ENCODE peak calls at places on chromosomes 5 and 9, in seven cellular contexts. One of them, this sample, is unnamed.

GRCh38 chr5:151523335-151523734 is 67.8 kb downstream of the FAT2 start:
- DNase-seq in H54: peak
- DNase-seq in breast epithelium: no peak
- DNase-seq in uterus: no peak
- DNase-seq in tibial nerve: no peak
- DNase-seq in spleen: no peak
- DNase-seq in HCT116: peak
- DNase-seq in this sample: no peak

GRCh38 chr9:88952086-88952615 is 39.1 kb upstream of the S1PR3 start:
- DNase-seq in tibial nerve: no peak
- DNase-seq in HCT116: no peak
- DNase-seq in uterus: no peak
- DNase-seq in spleen: no peak
- DNase-seq in H54: no peak
- DNase-seq in breast epithelium: no peak
- DNase-seq in this sample: no peak

GRCh38 chr5:74009502-74009901 is 383.5 kb downstream of the ARHGEF28 start:
- DNase-seq in spleen: no peak
- DNase-seq in H54: no peak
- DNase-seq in tibial nerve: no peak
- DNase-seq in uterus: no peak
- DNase-seq in HCT116: no peak
- DNase-seq in breast epithelium: no peak
- DNase-seq in this sample: no peak

GRCh38 chr5:27571681-27572080 is 533.3 kb upstream of the CDH9 start:
- DNase-seq in uterus: no peak
- DNase-seq in spleen: no peak
- DNase-seq in HCT116: no peak
- DNase-seq in breast epithelium: no peak
- DNase-seq in tibial nerve: no peak
- DNase-seq in H54: no peak
- DNase-seq in this sample: no peak

GRCh38 chr5:93062548-93062947 is 518.5 kb downstream of the NR2F1-AS1 start:
- DNase-seq in uterus: no peak
- DNase-seq in tibial nerve: no peak
- DNase-seq in H54: no peak
- DNase-seq in HCT116: no peak
- DNase-seq in spleen: no peak
- DNase-seq in breast epithelium: no peak
- DNase-seq in this sample: no peak

GRCh38 chr5:108141676-108142075 is 240.2 kb downstream of the FBXL17 start:
- DNase-seq in spleen: no peak
- DNase-seq in HCT116: no peak
- DNase-seq in uterus: no peak
- DNase-seq in breast epithelium: no peak
- DNase-seq in tibial nerve: no peak
- DNase-seq in H54: no peak
- DNase-seq in this sample: no peak

GRCh38 chr9:89661956-89662717 is 57.3 kb downstream of the GADD45G start:
- DNase-seq in tibial nerve: peak
- DNase-seq in spleen: peak
- DNase-seq in uterus: peak
- DNase-seq in breast epithelium: peak
- DNase-seq in H54: peak
- DNase-seq in HCT116: peak
- DNase-seq in this sample: peak

GRCh38 chr9:90642570-90643539 is at the start of gene DIRAS2:
- DNase-seq in tibial nerve: no peak
- DNase-seq in H54: no peak
- DNase-seq in breast epithelium: peak
- DNase-seq in uterus: peak
- DNase-seq in spleen: peak
- DNase-seq in HCT116: peak
- DNase-seq in this sample: no peak

GRCh38 chr9:33017283-33018041 is 7.6 kb upstream of the DNAJA1 start:
- DNase-seq in tibial nerve: no peak
- DNase-seq in H54: no peak
- DNase-seq in spleen: no peak
- DNase-seq in uterus: no peak
- DNase-seq in HCT116: no peak
- DNase-seq in breast epithelium: no peak
- DNase-seq in this sample: no peak

GRCh38 chr5:95713960-95714710 is 17.0 kb upstream of the RHOBTB3 start:
- DNase-seq in HCT116: no peak
- DNase-seq in uterus: no peak
- DNase-seq in breast epithelium: no peak
- DNase-seq in H54: no peak
- DNase-seq in spleen: no peak
- DNase-seq in tibial nerve: no peak
- DNase-seq in this sample: no peak

GRCh38 chr5:162248107-162248713 is 180.6 kb downstream of the GABRG2 start:
- DNase-seq in uterus: no peak
- DNase-seq in tibial nerve: no peak
- DNase-seq in H54: peak
- DNase-seq in HCT116: no peak
- DNase-seq in breast epithelium: no peak
- DNase-seq in spleen: no peak
- DNase-seq in this sample: no peak

GRCh38 chr9:86648828-86649170 is 294.6 kb upstream of the TUT7 start:
- DNase-seq in spleen: no peak
- DNase-seq in breast epithelium: no peak
- DNase-seq in HCT116: no peak
- DNase-seq in H54: no peak
- DNase-seq in uterus: no peak
- DNase-seq in tibial nerve: no peak
- DNase-seq in this sample: no peak

GRCh38 chr9:88824711-88825110 is 166.6 kb upstream of the S1PR3 start:
- DNase-seq in breast epithelium: no peak
- DNase-seq in H54: no peak
- DNase-seq in spleen: no peak
- DNase-seq in HCT116: no peak
- DNase-seq in tibial nerve: no peak
- DNase-seq in uterus: no peak
- DNase-seq in this sample: no peak

GRCh38 chr5:35854248-35854647 is 2.4 kb upstream of the IL7R start:
- DNase-seq in breast epithelium: no peak
- DNase-seq in uterus: no peak
- DNase-seq in tibial nerve: no peak
- DNase-seq in spleen: no peak
- DNase-seq in HCT116: no peak
- DNase-seq in H54: no peak
- DNase-seq in this sample: no peak

GRCh38 chr9:90449213-90449925 is 193.3 kb downstream of the DIRAS2 start:
- DNase-seq in tibial nerve: no peak
- DNase-seq in breast epithelium: no peak
- DNase-seq in HCT116: no peak
- DNase-seq in uterus: no peak
- DNase-seq in H54: no peak
- DNase-seq in spleen: no peak
- DNase-seq in this sample: no peak

GRCh38 chr5:151094054-151094858 is 13.4 kb upstream of the TNIP1 start:
- DNase-seq in spleen: peak
- DNase-seq in H54: no peak
- DNase-seq in tibial nerve: no peak
- DNase-seq in breast epithelium: no peak
- DNase-seq in HCT116: no peak
- DNase-seq in uterus: no peak
- DNase-seq in this sample: no peak

GRCh38 chr5:135033026-135033861 is 784 bp downstream of the PITX1 start:
- DNase-seq in HCT116: no peak
- DNase-seq in breast epithelium: no peak
- DNase-seq in H54: peak
- DNase-seq in tibial nerve: no peak
- DNase-seq in uterus: no peak
- DNase-seq in spleen: no peak
- DNase-seq in this sample: no peak

GRCh38 chr9:127980056-127980705 is 608 bp downstream of the EEIG1 start:
- DNase-seq in HCT116: no peak
- DNase-seq in breast epithelium: peak
- DNase-seq in uterus: peak
- DNase-seq in tibial nerve: no peak
- DNase-seq in H54: no peak
- DNase-seq in spleen: peak
- DNase-seq in this sample: peak
- TF ChIP-seq POLR2A in HCT116: no peak
- TF ChIP-seq POLR2A in breast epithelium: no peak
- TF ChIP-seq POLR2A in uterus: no peak
- TF ChIP-seq POLR2A in tibial nerve: no peak
- TF ChIP-seq POLR2A in H54: peak
- TF ChIP-seq POLR2A in spleen: peak
- TF ChIP-seq POLR2A in this sample: no peak

DNA sequence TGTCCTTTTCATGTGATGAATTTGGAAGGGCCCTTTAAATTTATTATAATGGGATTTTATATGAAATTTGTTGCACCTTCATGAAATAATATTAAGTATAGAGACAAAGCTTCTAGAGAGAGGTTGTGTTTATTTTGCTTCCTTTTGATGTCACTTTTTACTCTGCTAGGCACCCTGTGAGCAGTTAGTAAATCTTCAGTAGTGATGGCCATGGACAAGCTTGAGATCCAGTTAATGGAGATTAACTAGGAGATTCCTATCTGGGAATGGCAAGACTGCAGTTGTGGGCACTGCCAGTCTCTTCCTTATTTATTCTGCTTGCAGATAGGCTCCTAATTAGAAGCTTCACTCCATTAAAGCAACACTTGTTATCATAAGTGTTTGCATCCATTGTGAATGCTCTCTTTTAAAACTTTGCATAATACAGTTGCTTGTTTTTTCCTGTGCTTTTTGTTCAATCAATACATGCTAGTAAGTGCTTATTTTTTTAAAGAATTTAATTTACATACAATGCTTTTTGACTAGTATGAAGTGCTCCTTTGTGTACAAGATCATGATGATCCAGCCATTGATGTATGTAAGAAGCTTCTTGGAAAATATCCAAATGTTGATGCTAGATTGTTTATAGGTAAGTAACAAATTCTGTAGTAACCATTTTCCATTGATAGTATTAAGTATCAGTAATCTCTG is 25.9 kb downstream of the UGCG start:
- DNase-seq in breast epithelium: no peak
- DNase-seq in spleen: no peak
- DNase-seq in H54: no peak
- DNase-seq in HCT116: no peak
- DNase-seq in tibial nerve: no peak
- DNase-seq in uterus: no peak
- DNase-seq in this sample: no peak
- TF ChIP-seq POLR2A in breast epithelium: no peak
- TF ChIP-seq POLR2A in spleen: no peak
- TF ChIP-seq POLR2A in H54: no peak
- TF ChIP-seq POLR2A in HCT116: no peak
- TF ChIP-seq POLR2A in tibial nerve: no peak
- TF ChIP-seq POLR2A in uterus: no peak
- TF ChIP-seq POLR2A in this sample: no peak

DNA sequence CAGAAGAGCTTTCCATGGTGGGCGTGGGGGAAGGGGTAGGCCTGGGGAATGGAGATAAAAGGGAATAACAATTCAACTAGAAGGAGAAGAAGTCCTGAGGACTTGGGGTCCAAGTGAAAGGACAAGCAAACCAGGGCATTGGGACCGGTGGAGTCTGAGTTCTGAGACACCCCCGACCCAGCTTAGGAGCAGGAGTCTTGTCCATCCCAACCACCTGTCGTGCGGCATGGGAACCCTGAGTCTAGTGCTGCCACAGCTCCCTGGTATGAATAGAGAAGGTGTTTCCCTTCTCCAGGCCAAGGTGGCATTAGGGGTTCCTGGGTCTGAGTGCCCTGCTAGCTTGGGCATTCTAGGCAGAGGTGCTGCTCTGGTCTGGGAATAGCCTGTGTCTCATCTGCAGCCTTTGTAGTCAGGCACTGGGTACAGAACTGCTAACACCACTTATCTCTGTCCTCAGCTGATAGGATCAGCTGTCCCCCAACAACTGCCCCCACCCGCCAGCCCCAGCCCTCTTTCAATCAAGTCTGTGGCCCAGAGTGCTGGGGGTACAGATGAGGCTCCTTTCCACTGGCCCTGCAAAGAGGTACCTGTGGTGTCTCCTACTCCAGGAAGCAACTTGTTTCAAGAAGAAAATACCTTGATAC is 9.9 kb downstream of the HNRNPAB start:
- DNase-seq in H54: no peak
- DNase-seq in uterus: no peak
- DNase-seq in spleen: peak
- DNase-seq in tibial nerve: no peak
- DNase-seq in HCT116: no peak
- DNase-seq in breast epithelium: no peak
- DNase-seq in this sample: no peak
- TF ChIP-seq POLR2A in H54: no peak
- TF ChIP-seq POLR2A in uterus: no peak
- TF ChIP-seq POLR2A in spleen: no peak
- TF ChIP-seq POLR2A in tibial nerve: no peak
- TF ChIP-seq POLR2A in HCT116: no peak
- TF ChIP-seq POLR2A in breast epithelium: no peak
- TF ChIP-seq POLR2A in this sample: no peak

GRCh38 chr5:14444988-14445387 is 136.6 kb upstream of the OTULINL start:
- DNase-seq in HCT116: no peak
- DNase-seq in spleen: no peak
- DNase-seq in breast epithelium: no peak
- DNase-seq in uterus: no peak
- DNase-seq in H54: peak
- DNase-seq in tibial nerve: no peak
- DNase-seq in this sample: no peak

GRCh38 chr5:14447958-14448881 is 133.4 kb upstream of the OTULINL start:
- DNase-seq in breast epithelium: no peak
- DNase-seq in uterus: no peak
- DNase-seq in HCT116: no peak
- DNase-seq in spleen: no peak
- DNase-seq in tibial nerve: no peak
- DNase-seq in H54: no peak
- DNase-seq in this sample: no peak

GRCh38 chr5:14443665-14444064 is 137.9 kb upstream of the OTULINL start:
- DNase-seq in breast epithelium: no peak
- DNase-seq in spleen: no peak
- DNase-seq in tibial nerve: no peak
- DNase-seq in H54: no peak
- DNase-seq in uterus: no peak
- DNase-seq in HCT116: no peak
- DNase-seq in this sample: no peak

GRCh38 chr5:14444161-14444560 is 137.4 kb upstream of the OTULINL start:
- DNase-seq in HCT116: no peak
- DNase-seq in breast epithelium: no peak
- DNase-seq in tibial nerve: no peak
- DNase-seq in H54: no peak
- DNase-seq in spleen: no peak
- DNase-seq in uterus: no peak
- DNase-seq in this sample: no peak

DNA sequence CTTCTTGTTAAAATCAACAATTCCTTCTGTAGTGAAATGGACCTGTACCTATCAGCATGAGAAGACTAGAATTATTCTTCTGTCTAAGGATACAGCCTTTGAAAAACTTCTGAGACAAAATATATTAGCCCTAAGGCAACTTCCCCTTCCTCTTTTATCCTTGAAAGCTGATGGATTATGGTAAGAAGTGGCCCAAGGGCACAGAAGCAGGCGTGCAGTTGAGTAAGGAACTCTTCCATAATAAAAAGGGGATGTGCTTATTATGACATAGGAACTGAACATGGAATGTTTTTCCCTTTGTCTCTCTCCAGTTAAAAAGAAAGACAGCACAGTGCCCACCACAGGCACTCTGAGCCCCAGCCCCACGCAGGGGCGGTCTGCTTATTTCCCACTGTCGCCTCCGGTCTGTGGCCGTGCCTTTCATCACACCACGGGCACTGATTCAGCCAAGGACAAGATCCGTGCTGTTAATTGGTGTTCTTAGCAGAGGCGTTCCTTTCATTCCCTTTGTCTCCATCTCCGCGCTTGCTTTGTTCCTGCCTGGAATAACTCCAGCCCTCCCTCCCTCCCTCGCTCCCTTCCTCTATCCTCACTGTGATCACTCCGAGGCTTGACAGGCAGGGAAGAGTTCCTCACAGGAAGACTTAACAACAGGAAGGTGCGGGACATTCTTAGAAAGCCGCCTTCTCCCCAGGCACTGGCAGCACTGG is 135.9 kb upstream of the OTULINL start:
- DNase-seq in H54: no peak
- DNase-seq in spleen: no peak
- DNase-seq in breast epithelium: no peak
- DNase-seq in tibial nerve: no peak
- DNase-seq in HCT116: no peak
- DNase-seq in uterus: peak
- DNase-seq in this sample: peak
- TF ChIP-seq POLR2A in H54: no peak
- TF ChIP-seq POLR2A in spleen: no peak
- TF ChIP-seq POLR2A in breast epithelium: no peak
- TF ChIP-seq POLR2A in tibial nerve: peak
- TF ChIP-seq POLR2A in HCT116: no peak
- TF ChIP-seq POLR2A in uterus: no peak
- TF ChIP-seq POLR2A in this sample: no peak